ENCODE peak calls at places on chromosome 6, in nine cellular contexts. One of them, this sample, is unnamed.

GRCh38 chr6:156395276-156395675 is 381.9 kb upstream of the ARID1B start:
- DNase-seq in OCI-LY7: peak
- DNase-seq in Daoy: no peak
- DNase-seq in Panc1: no peak
- DNase-seq in A549: no peak
- DNase-seq in NCI-H1105 treated with DMSO at 0.1 percent for 48 hours: no peak
- DNase-seq in mucosa of descending colon: peak
- DNase-seq in hypothalamus: no peak
- DNase-seq in activated T-cell treated with anti-CD3 and anti-CD28 coated beads for 1 hour: peak
- DNase-seq in this sample: no peak

GRCh38 chr6:16635810-16636602 is 125.3 kb downstream of the ATXN1 start:
- DNase-seq in OCI-LY7: no peak
- DNase-seq in Daoy: peak
- DNase-seq in Panc1: no peak
- DNase-seq in A549: peak
- DNase-seq in NCI-H1105 treated with DMSO at 0.1 percent for 48 hours: no peak
- DNase-seq in mucosa of descending colon: peak
- DNase-seq in hypothalamus: no peak
- DNase-seq in activated T-cell treated with anti-CD3 and anti-CD28 coated beads for 1 hour: no peak
- DNase-seq in this sample: no peak

GRCh38 chr6:155108070-155108815 is 113.1 kb downstream of the TIAM2 start:
- DNase-seq in OCI-LY7: no peak
- DNase-seq in Daoy: no peak
- DNase-seq in Panc1: no peak
- DNase-seq in A549: no peak
- DNase-seq in NCI-H1105 treated with DMSO at 0.1 percent for 48 hours: no peak
- DNase-seq in mucosa of descending colon: no peak
- DNase-seq in hypothalamus: no peak
- DNase-seq in activated T-cell treated with anti-CD3 and anti-CD28 coated beads for 1 hour: no peak
- DNase-seq in this sample: no peak

GRCh38 chr6:170050591-170051041 is 240.3 kb downstream of the DLL1 start:
- DNase-seq in OCI-LY7: no peak
- DNase-seq in Daoy: no peak
- DNase-seq in Panc1: no peak
- DNase-seq in A549: no peak
- DNase-seq in NCI-H1105 treated with DMSO at 0.1 percent for 48 hours: no peak
- DNase-seq in mucosa of descending colon: no peak
- DNase-seq in hypothalamus: no peak
- DNase-seq in activated T-cell treated with anti-CD3 and anti-CD28 coated beads for 1 hour: no peak
- DNase-seq in this sample: no peak

GRCh38 chr6:48670546-48670945 is 559.5 kb upstream of the PTCHD4 start:
- DNase-seq in OCI-LY7: no peak
- DNase-seq in Daoy: no peak
- DNase-seq in Panc1: no peak
- DNase-seq in A549: no peak
- DNase-seq in NCI-H1105 treated with DMSO at 0.1 percent for 48 hours: no peak
- DNase-seq in mucosa of descending colon: no peak
- DNase-seq in hypothalamus: no peak
- DNase-seq in activated T-cell treated with anti-CD3 and anti-CD28 coated beads for 1 hour: no peak
- DNase-seq in this sample: no peak

GRCh38 chr6:43021270-43022047 is at the start of gene RRP36:
- DNase-seq in OCI-LY7: peak
- DNase-seq in Daoy: peak
- DNase-seq in Panc1: no peak
- DNase-seq in A549: peak
- DNase-seq in NCI-H1105 treated with DMSO at 0.1 percent for 48 hours: peak
- DNase-seq in mucosa of descending colon: peak
- DNase-seq in hypothalamus: peak
- DNase-seq in activated T-cell treated with anti-CD3 and anti-CD28 coated beads for 1 hour: peak
- DNase-seq in this sample: peak

GRCh38 chr6:33983109-33983475 is 162.8 kb downstream of the GRM4 start:
- DNase-seq in OCI-LY7: no peak
- DNase-seq in Daoy: peak
- DNase-seq in Panc1: no peak
- DNase-seq in A549: peak
- DNase-seq in NCI-H1105 treated with DMSO at 0.1 percent for 48 hours: no peak
- DNase-seq in mucosa of descending colon: peak
- DNase-seq in hypothalamus: no peak
- DNase-seq in activated T-cell treated with anti-CD3 and anti-CD28 coated beads for 1 hour: no peak
- DNase-seq in this sample: no peak

GRCh38 chr6:85669735-85670194 is 27.1 kb upstream of the SYNCRIP start:
- DNase-seq in OCI-LY7: peak
- DNase-seq in Daoy: peak
- DNase-seq in Panc1: no peak
- DNase-seq in A549: no peak
- DNase-seq in NCI-H1105 treated with DMSO at 0.1 percent for 48 hours: no peak
- DNase-seq in mucosa of descending colon: no peak
- DNase-seq in hypothalamus: no peak
- DNase-seq in activated T-cell treated with anti-CD3 and anti-CD28 coated beads for 1 hour: peak
- DNase-seq in this sample: no peak

GRCh38 chr6:56193846-56194245 is 53.5 kb downstream of the COL21A1 start:
- DNase-seq in OCI-LY7: no peak
- DNase-seq in Daoy: peak
- DNase-seq in Panc1: no peak
- DNase-seq in A549: no peak
- DNase-seq in NCI-H1105 treated with DMSO at 0.1 percent for 48 hours: no peak
- DNase-seq in mucosa of descending colon: no peak
- DNase-seq in hypothalamus: no peak
- DNase-seq in activated T-cell treated with anti-CD3 and anti-CD28 coated beads for 1 hour: no peak
- DNase-seq in this sample: no peak

GRCh38 chr6:159892053-159892452 is 1.3 kb downstream of the MAS1 start:
- DNase-seq in OCI-LY7: no peak
- DNase-seq in Daoy: no peak
- DNase-seq in Panc1: no peak
- DNase-seq in A549: no peak
- DNase-seq in NCI-H1105 treated with DMSO at 0.1 percent for 48 hours: no peak
- DNase-seq in mucosa of descending colon: no peak
- DNase-seq in hypothalamus: no peak
- DNase-seq in activated T-cell treated with anti-CD3 and anti-CD28 coated beads for 1 hour: no peak
- DNase-seq in this sample: no peak

GRCh38 chr6:161254754-161255253 is 19.1 kb downstream of the AGPAT4 start:
- DNase-seq in OCI-LY7: no peak
- DNase-seq in Daoy: no peak
- DNase-seq in Panc1: no peak
- DNase-seq in A549: no peak
- DNase-seq in NCI-H1105 treated with DMSO at 0.1 percent for 48 hours: no peak
- DNase-seq in mucosa of descending colon: no peak
- DNase-seq in hypothalamus: no peak
- DNase-seq in activated T-cell treated with anti-CD3 and anti-CD28 coated beads for 1 hour: no peak
- DNase-seq in this sample: no peak

GRCh38 chr6:135147637-135148592 is 33.2 kb upstream of the MYB start:
- DNase-seq in OCI-LY7: no peak
- DNase-seq in Daoy: no peak
- DNase-seq in Panc1: no peak
- DNase-seq in A549: no peak
- DNase-seq in NCI-H1105 treated with DMSO at 0.1 percent for 48 hours: no peak
- DNase-seq in mucosa of descending colon: no peak
- DNase-seq in hypothalamus: no peak
- DNase-seq in activated T-cell treated with anti-CD3 and anti-CD28 coated beads for 1 hour: no peak
- DNase-seq in this sample: no peak

GRCh38 chr6:34462561-34462971 is 3.3 kb upstream of the PACSIN1 start:
- DNase-seq in OCI-LY7: no peak
- DNase-seq in Daoy: peak
- DNase-seq in Panc1: no peak
- DNase-seq in A549: peak
- DNase-seq in NCI-H1105 treated with DMSO at 0.1 percent for 48 hours: peak
- DNase-seq in mucosa of descending colon: peak
- DNase-seq in hypothalamus: no peak
- DNase-seq in activated T-cell treated with anti-CD3 and anti-CD28 coated beads for 1 hour: no peak
- DNase-seq in this sample: peak

This sample was measured in T1000.